ENCODE peak calls at places on chromosomes 13 and 19, in five cellular contexts. Q is H9, B is H1, S is trophoblast cell, V is IMR-90. A is an unnamed sample.

GRCh38 chr13:20192470-20193141 is at the start of gene GJB2:
- DNase-seq in B (peak), V (no peak), S (no peak), Q (no peak), A (no peak)

GRCh38 chr13:86945596-86945995 is 725.6 kb upstream of the SLITRK5 start:
- DNase-seq in B (no peak), V (no peak), Q (no peak), S (no peak), A (no peak)

GRCh38 chr13:66886248-66886647 is 343.9 kb downstream of the PCDH9 start:
- DNase-seq in B (no peak), S (no peak), V (no peak), Q (no peak), A (no peak)

GRCh38 chr13:98004107-98004506 is 50.6 kb downstream of the IPO5 start:
- DNase-seq in V (peak), B (no peak), S (no peak), Q (no peak), A (no peak)

GRCh38 chr13:110680852-110681251 is 25.1 kb downstream of the CARS2 start:
- DNase-seq in B (peak), Q (peak), V (no peak), S (no peak), A (peak)

GRCh38 chr19:49987159-49987698 is 26.3 kb upstream of the SIGLEC11 start:
- DNase-seq in Q (peak), B (peak), S (peak), V (peak), A (peak)

GRCh38 chr19:19662866-19663291 is 597 bp downstream of the ATP13A1 start:
- DNase-seq in B (no peak), V (peak), Q (no peak), S (no peak), A (peak)

GRCh38 chr13:39197645-39198007 is 159.4 kb downstream of the NHLRC3 start:
- DNase-seq in B (no peak), V (no peak), Q (no peak), S (no peak), A (no peak)

GRCh38 chr19:51980116-51980736 is 6.4 kb downstream of the ZNF350 start:
- DNase-seq in S (peak), B (no peak), V (no peak), Q (no peak), A (no peak)

GRCh38 chr13:92097337-92097903 is 699.0 kb downstream of the GPC5 start:
- DNase-seq in Q (no peak), V (no peak), S (no peak), B (no peak), A (no peak)

GRCh38 chr19:11345122-11345752 is 831 bp downstream of the TMEM205 start:
- DNase-seq in V (no peak), B (no peak), Q (no peak), S (no peak), A (no peak)

GRCh38 chr13:95115525-95115924 is 185.7 kb downstream of the ABCC4 start:
- DNase-seq in V (no peak), S (no peak), B (no peak), Q (no peak), A (no peak)

GRCh38 chr13:51764184-51765141 is 39.5 kb downstream of the DHRS12 start:
- DNase-seq in Q (no peak), B (no peak), S (no peak), V (peak), A (no peak)

GRCh38 chr19:15136234-15136954 is 29.2 kb downstream of the SYDE1 start:
- DNase-seq in Q (no peak), V (peak), S (peak), B (no peak), A (no peak)

GRCh38 chr13:24723206-24723605 is 40.8 kb upstream of the RNF17 start:
- DNase-seq in B (no peak), S (no peak), V (no peak), Q (no peak), A (no peak)

GRCh38 chr19:34963531-34964406 is at the start of gene ZNF792:
- DNase-seq in Q (peak), B (peak), V (peak), S (no peak), A (peak)

GRCh38 chr19:5191091-5191490 is 149.5 kb downstream of the PTPRS start:
- DNase-seq in Q (no peak), V (no peak), B (no peak), S (peak), A (peak)

GRCh38 chr13:52830946-52831345 is 17.5 kb downstream of the PCDH8 start:
- DNase-seq in B (no peak), Q (no peak), V (peak), S (no peak), A (no peak)

GRCh38 chr19:13622727-13623126 is 116.4 kb upstream of the CACNA1A start:
- DNase-seq in B (no peak), S (no peak), V (no peak), Q (no peak), A (peak)

GRCh38 chr19:5240011-5240410 is 100.6 kb downstream of the PTPRS start:
- DNase-seq in Q (no peak), S (no peak), B (no peak), V (no peak), A (no peak)

GRCh38 chr19:58181902-58182576 is 822 bp upstream of the ZNF274 start:
- DNase-seq in Q (peak), B (peak), V (no peak), S (peak), A (peak)

GRCh38 chr19:58182989-58183821 is at the start of gene ZNF274:
- DNase-seq in B (peak), Q (peak), V (peak), S (peak), A (peak)

GRCh38 chr19:58182577-58182988 is 278 bp upstream of the ZNF274 start:
- DNase-seq in B (no peak), S (no peak), V (no peak), Q (no peak), A (no peak)

GRCh38 chr19:58183822-58184215 is 958 bp downstream of the ZNF274 start:
- DNase-seq in S (no peak), V (no peak), B (no peak), Q (no peak), A (no peak)
- H2BK120ac ChIP-seq in S (peak), V (peak), B (no peak), Q (no peak), A (no peak)

GRCh38 chr19:38227272-38228004 is 3.4 kb upstream of the DPF1 start:
- DNase-seq in V (no peak), B (no peak), Q (no peak), S (no peak), A (no peak)
- H3K23ac ChIP-seq in V (no peak), B (no peak), Q (no peak), S (no peak), A (no peak)

DNA sequence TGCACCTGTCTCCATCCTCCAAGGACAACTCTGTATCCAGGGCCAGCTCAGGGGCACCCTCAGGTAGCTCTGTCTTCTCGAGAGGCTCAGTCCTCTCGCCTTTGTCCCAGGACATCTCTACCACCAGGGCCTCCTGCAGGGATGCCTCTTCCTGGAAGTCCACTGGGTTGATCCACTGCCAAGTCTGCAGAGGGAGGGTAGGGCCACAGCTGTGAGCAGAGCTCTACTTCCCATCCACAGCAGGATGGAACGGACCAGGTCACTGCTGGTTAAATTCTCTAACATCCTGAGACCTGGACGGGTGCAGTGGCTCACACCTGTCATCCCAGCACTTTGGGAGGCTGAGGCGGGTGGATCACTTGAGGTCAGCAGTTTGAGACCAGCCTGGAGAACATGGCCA is 26.8 kb downstream of the IL12RB1 start:
- DNase-seq in V (no peak), S (no peak), Q (no peak), B (no peak), A (no peak)
- H2BK120ac ChIP-seq in V (no peak), S (no peak), Q (no peak), B (no peak), A (no peak)

DNA sequence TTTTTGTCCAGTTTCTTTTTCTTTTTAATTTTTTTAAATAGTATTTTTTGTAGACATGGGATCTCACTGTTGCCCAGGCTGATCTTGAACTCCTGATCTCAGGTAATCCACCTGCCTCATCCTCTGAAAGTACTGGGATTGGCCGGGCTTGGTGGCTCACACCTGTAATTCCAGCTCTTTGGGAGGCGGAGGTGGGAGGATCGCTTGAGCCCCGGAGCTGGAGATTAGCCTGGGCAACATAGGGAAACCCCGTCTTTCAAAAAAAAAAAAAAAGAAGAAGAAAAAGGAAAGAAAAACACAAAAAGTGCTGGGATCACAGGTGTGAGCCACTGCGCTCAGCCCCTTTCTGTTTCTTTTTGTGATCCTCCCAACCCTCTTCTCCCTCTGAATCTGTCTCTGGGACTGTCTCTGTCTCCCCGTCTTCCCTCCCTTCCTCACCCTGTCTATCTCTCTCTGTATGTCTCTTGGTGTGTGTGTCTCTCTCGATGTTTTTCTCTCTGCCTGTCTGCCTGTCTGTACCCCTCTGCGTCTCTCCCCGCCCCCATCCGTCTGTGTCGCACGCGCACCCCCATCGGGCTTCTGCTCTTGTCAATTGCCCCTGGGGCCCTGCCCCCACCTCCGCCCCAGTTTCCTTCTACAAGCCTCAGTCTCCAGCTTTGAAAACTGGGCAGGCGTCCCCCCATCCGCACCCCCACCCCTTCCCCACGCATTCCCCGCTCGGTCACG is 554 bp upstream of the ZFP36 start:
- DNase-seq in S (no peak), V (no peak), B (peak), Q (peak), A (no peak)
- H3K23ac ChIP-seq in S (no peak), V (peak), B (no peak), Q (no peak), A (no peak)

DNA sequence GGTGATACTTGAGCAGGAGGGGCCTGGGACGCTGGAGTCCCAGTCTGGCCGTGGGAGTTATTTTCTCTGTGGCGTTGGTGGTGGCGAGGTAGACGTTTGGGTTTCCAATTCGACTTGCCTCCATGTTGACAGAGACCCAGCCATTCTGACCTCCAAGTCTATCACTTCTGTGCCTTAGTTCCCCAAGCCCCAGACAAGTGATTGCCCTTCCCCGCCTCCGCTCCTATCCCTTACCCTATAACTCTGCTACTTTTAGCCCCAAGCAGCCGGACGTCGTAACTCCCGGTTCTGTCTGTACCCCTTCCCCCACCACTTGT is 549 bp downstream of the TIMM50 start:
- DNase-seq in Q (no peak), B (no peak), S (no peak), V (no peak), A (no peak)
- H2BK120ac ChIP-seq in Q (no peak), B (no peak), S (peak), V (no peak), A (no peak)

DNA sequence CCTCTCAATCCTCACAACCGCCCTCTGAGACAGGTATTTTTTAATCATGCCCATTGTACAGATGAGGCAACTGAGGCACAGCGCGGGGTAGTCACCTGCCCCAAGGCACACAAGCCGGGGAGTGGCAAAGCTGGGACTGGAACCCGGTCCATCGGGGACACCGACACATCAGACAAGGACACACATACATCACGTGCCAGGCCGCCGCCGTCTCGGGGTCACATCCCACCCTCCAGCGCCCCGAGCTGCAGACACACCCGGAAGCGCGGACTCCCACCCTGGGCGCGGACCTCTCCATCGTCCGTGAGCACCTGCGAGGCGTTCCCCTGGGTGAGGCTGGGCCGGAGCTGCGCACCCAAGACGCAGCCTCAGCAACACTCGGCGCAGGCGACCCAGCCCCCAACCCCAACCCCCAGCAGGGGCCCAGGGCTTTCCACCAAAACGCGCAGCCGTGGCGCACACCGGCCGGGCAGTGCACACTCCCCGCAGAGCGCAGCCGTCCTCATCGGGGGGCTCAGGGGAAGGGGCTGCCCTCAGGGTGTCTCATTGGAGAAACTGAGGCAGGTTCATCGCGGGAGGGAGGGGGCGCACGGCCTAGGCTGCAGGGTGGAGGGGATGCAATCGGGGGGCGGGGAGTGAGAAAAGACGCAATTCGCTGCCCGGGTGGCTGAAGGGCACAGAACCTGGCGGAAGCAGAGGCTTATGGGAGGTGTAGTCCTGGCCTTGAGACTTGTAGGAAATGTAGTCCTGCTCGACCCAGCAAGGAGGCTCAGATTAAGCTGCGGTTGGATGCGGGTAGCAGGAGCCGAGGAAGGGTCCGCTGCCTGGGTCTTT is 1.9 kb upstream of the LMTK3 start:
- DNase-seq in V (peak), B (peak), Q (peak), S (peak), A (peak)
- H3K23ac ChIP-seq in V (no peak), B (no peak), Q (no peak), S (no peak), A (no peak)

DNA sequence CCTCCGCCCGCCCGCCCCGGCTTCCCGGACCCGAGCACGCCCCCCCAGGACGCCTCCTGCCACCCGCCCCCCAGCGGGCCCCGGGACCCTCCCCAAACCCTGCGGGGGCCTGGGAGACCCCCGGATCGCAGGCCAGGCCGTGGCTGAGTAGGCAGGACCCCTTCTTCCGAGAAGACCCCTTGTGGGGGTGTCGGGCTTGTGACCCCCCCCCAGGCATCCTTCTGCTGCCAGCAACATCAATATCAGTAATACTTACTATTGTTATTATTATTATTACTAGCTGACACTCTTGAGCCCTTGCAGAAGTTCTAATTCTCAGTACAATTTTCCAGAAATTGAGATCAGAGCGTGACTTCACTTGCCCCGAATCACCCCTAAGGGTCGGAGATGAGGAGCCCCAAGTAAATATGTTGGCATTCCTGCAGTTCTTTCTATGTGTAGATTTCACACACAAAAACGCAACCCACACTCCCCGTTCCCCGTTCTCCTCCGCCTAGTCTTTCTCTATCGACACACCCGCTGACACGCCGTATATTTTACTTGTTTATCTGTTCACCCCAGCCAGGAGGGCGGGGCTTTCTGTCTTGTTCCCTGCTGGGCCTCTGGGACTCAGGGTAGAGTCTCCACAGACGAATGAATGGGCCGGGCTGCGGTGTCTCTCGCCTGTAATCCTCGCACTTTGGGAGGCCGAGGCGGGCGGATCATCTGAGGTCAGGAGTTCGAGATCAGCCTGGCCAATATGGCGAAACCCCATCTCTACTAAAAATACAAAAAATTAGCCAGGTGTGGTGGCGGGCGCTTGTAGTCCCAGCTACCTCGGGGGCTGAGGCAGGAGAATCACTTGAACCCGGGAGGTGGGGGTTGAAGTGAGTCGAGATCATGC is 14.7 kb downstream of the TLE5 start:
- DNase-seq in Q (peak), B (peak), V (peak), S (peak), A (peak)
- H2BK120ac ChIP-seq in Q (no peak), B (no peak), V (no peak), S (no peak), A (peak)

DNA sequence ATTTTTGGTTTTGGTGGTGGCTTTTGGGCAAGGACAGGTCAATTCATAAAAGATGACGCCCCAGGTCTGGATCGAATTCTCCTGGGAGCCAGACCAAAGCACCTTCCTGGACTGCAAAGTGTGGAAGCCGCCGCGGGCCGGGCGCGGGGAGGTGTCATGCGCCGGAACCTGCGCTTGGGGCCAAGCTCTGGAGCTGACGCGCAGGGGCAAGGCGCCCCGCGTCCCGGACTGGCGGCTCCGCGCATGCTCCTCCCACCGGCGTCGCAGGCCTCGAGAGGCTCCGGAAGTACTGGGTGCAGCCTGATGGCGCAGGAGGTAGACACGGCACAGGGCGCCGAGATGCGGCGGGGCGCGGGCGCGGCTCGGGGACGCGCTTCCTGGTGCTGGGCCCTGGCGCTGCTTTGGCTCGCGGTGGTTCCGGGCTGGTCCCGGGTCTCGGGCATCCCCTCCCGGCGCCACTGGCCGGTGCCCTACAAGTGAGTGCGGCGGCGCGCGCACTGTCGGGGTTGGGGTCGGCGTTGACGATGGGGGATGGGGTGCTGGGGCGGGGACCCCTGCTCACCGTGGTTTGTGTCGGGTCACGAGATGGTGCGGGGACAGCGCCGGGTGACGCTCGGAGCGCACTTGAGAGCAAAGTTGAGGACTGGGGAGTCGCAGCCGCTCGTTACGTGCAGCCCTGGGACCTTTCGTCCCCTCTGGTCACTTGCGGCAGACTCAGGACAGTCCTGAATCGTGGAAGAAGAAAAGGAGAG is at the start of gene CLN5:
- DNase-seq in S (peak), Q (peak), V (peak), B (peak), A (peak)
- H3K23ac ChIP-seq in S (no peak), Q (no peak), V (peak), B (no peak), A (no peak)

DNA sequence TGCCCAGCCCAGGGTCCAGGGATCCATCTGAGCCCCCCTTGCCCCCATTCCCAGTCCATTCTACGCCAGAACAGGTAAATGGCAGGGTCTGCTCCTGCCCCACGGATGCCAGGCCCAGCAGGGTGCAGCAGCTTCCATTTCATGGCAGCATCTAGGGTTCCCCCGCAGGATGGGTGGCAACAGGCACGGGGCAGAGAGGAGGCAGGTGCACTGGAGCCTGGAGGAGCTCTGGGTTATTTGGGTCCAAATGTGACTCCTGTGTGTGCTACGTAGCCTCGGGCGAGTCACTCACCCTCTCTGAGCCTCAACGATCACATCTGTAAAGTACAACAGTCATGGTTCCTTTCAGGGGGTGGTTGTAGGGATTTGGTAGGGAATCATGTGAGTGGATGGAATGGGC is 27.4 kb downstream of the IL12RB1 start:
- DNase-seq in Q (no peak), S (no peak), B (no peak), V (no peak), A (no peak)
- H2BK120ac ChIP-seq in Q (no peak), S (no peak), B (no peak), V (no peak), A (no peak)